ENCODE peak calls at places on chromosomes 5 and 9, in nine cellular contexts. L, S, E, H, M, R, W, F and J are unnamed samples.

GRCh38 chr5:33257807-33258491 is 182.8 kb upstream of the TARS1 start:
- DNase-seq in H (no peak), S (no peak), L (no peak), F (peak), M (no peak), R (peak), W (no peak), E (no peak), J (peak)

GRCh38 chr5:57499262-57500050 is 16.8 kb upstream of the ACTBL2 start:
- DNase-seq in S (no peak), R (peak), M (peak), E (no peak), F (peak), L (no peak), W (no peak), H (peak), J (peak)

GRCh38 chr5:158658439-158659230 is 441.1 kb downstream of the EBF1 start:
- DNase-seq in M (no peak), H (no peak), W (no peak), L (no peak), R (peak), F (peak), S (no peak), E (no peak), J (no peak)

GRCh38 chr5:74386571-74387334 is 253.8 kb downstream of the ENC1 start:
- DNase-seq in M (no peak), S (no peak), W (no peak), L (no peak), H (no peak), F (peak), E (no peak), R (peak), J (peak)

GRCh38 chr9:96554801-96555566 is 64.7 kb downstream of the CDC14B start:
- DNase-seq in W (no peak), H (no peak), F (peak), R (peak), M (no peak), S (no peak), L (no peak), E (no peak), J (no peak)

GRCh38 chr5:171855798-171856772 is 70.5 kb downstream of the SMIM23 start:
- DNase-seq in F (no peak), R (no peak), S (no peak), H (no peak), E (no peak), W (no peak), L (no peak), M (no peak), J (no peak)

GRCh38 chr5:106843812-106844416 is 826.8 kb downstream of the EFNA5 start:
- DNase-seq in S (no peak), R (no peak), H (no peak), L (no peak), W (no peak), F (peak), E (no peak), M (no peak), J (peak)

GRCh38 chr5:10319202-10319851 is 11.6 kb upstream of the CMBL start:
- DNase-seq in F (peak), H (no peak), E (no peak), W (no peak), R (peak), S (peak), M (no peak), L (no peak), J (peak)

GRCh38 chr5:149254506-149254905 is 17.2 kb upstream of the AFAP1L1 start:
- DNase-seq in M (no peak), W (no peak), L (no peak), F (no peak), S (no peak), R (peak), H (no peak), E (no peak), J (no peak)

GRCh38 chr9:134870746-134871667 is 9.6 kb upstream of the FCN2 start:
- DNase-seq in W (no peak), F (no peak), S (no peak), M (no peak), L (no peak), H (no peak), E (no peak), R (peak), J (no peak)

GRCh38 chr9:134315716-134316443 is 10.4 kb upstream of the RXRA start:
- DNase-seq in L (peak), S (peak), R (no peak), E (no peak), F (no peak), H (no peak), M (no peak), W (no peak), J (no peak)

GRCh38 chr5:143435207-143435657 is 31.7 kb upstream of the NR3C1 start:
- DNase-seq in R (no peak), S (peak), L (no peak), E (no peak), W (peak), H (no peak), F (peak), M (peak), J (no peak)

GRCh38 chr5:43098064-43098463 is 22.6 kb upstream of the ZNF131 start:
- DNase-seq in L (no peak), F (no peak), M (no peak), W (no peak), S (no peak), H (no peak), R (no peak), E (no peak), J (no peak)

GRCh38 chr5:159286420-159287035 is 23.4 kb downstream of the UBLCP1 start:
- DNase-seq in M (peak), F (peak), W (no peak), L (no peak), H (no peak), E (peak), S (no peak), R (peak), J (no peak)